ENCODE peak calls at places on chromosomes 13 and 19, in eight cellular contexts. One of them, this sample, is unnamed.

GRCh38 chr13:41231786-41232185 is 31.6 kb downstream of the MTRF1 start:
- DNase-seq in ovary: no peak
- DNase-seq in HFF-Myc: no peak
- DNase-seq in skeletal muscle cell: no peak
- DNase-seq in adipocyte: no peak
- DNase-seq in T-helper 9 cell: no peak
- DNase-seq in right lobe of liver: no peak
- DNase-seq in kidney tubule cell: peak
- DNase-seq in this sample: no peak

GRCh38 chr13:44309771-44310767 is 63.6 kb upstream of the SERP2 start:
- DNase-seq in HFF-Myc: no peak
- DNase-seq in T-helper 9 cell: no peak
- DNase-seq in kidney tubule cell: no peak
- DNase-seq in adipocyte: no peak
- DNase-seq in skeletal muscle cell: peak
- DNase-seq in right lobe of liver: no peak
- DNase-seq in ovary: no peak
- DNase-seq in this sample: no peak

GRCh38 chr19:39408392-39409206 is 2.0 kb downstream of the ZFP36 start:
- DNase-seq in T-helper 9 cell: peak
- DNase-seq in skeletal muscle cell: no peak
- DNase-seq in right lobe of liver: peak
- DNase-seq in ovary: no peak
- DNase-seq in adipocyte: peak
- DNase-seq in kidney tubule cell: no peak
- DNase-seq in HFF-Myc: no peak
- DNase-seq in this sample: no peak

GRCh38 chr19:5170329-5170745 is 170.3 kb downstream of the PTPRS start:
- DNase-seq in HFF-Myc: no peak
- DNase-seq in adipocyte: no peak
- DNase-seq in ovary: no peak
- DNase-seq in T-helper 9 cell: peak
- DNase-seq in right lobe of liver: peak
- DNase-seq in skeletal muscle cell: no peak
- DNase-seq in kidney tubule cell: no peak
- DNase-seq in this sample: no peak

GRCh38 chr19:5880604-5881078 is 10.3 kb upstream of the FUT5 start:
- DNase-seq in ovary: no peak
- DNase-seq in kidney tubule cell: peak
- DNase-seq in T-helper 9 cell: no peak
- DNase-seq in HFF-Myc: no peak
- DNase-seq in right lobe of liver: peak
- DNase-seq in skeletal muscle cell: peak
- DNase-seq in adipocyte: peak
- DNase-seq in this sample: no peak

GRCh38 chr19:4720037-4720700 is 3.5 kb downstream of the DPP9 start:
- DNase-seq in HFF-Myc: no peak
- DNase-seq in kidney tubule cell: no peak
- DNase-seq in skeletal muscle cell: no peak
- DNase-seq in ovary: no peak
- DNase-seq in right lobe of liver: no peak
- DNase-seq in adipocyte: no peak
- DNase-seq in T-helper 9 cell: no peak
- DNase-seq in this sample: no peak

GRCh38 chr19:35509018-35509652 is 4.3 kb downstream of the DMKN start:
- DNase-seq in right lobe of liver: no peak
- DNase-seq in HFF-Myc: no peak
- DNase-seq in adipocyte: no peak
- DNase-seq in kidney tubule cell: peak
- DNase-seq in skeletal muscle cell: no peak
- DNase-seq in T-helper 9 cell: peak
- DNase-seq in ovary: peak
- DNase-seq in this sample: peak

GRCh38 chr13:31545616-31546015 is 193.7 kb upstream of the RXFP2 start:
- DNase-seq in skeletal muscle cell: no peak
- DNase-seq in adipocyte: peak
- DNase-seq in ovary: no peak
- DNase-seq in right lobe of liver: no peak
- DNase-seq in kidney tubule cell: no peak
- DNase-seq in T-helper 9 cell: no peak
- DNase-seq in HFF-Myc: peak
- DNase-seq in this sample: no peak

GRCh38 chr19:41366089-41366488 is 2.1 kb upstream of the B9D2 start:
- DNase-seq in right lobe of liver: no peak
- DNase-seq in adipocyte: no peak
- DNase-seq in skeletal muscle cell: no peak
- DNase-seq in T-helper 9 cell: no peak
- DNase-seq in kidney tubule cell: peak
- DNase-seq in HFF-Myc: no peak
- DNase-seq in ovary: no peak
- DNase-seq in this sample: no peak

GRCh38 chr13:30615851-30616311 is 1.8 kb upstream of the USPL1 start:
- DNase-seq in T-helper 9 cell: no peak
- DNase-seq in ovary: no peak
- DNase-seq in adipocyte: peak
- DNase-seq in right lobe of liver: no peak
- DNase-seq in skeletal muscle cell: no peak
- DNase-seq in kidney tubule cell: peak
- DNase-seq in HFF-Myc: no peak
- DNase-seq in this sample: no peak

GRCh38 chr19:46297700-46298476 is 1.0 kb downstream of the HIF3A start:
- DNase-seq in HFF-Myc: no peak
- DNase-seq in T-helper 9 cell: no peak
- DNase-seq in ovary: peak
- DNase-seq in kidney tubule cell: no peak
- DNase-seq in adipocyte: peak
- DNase-seq in right lobe of liver: peak
- DNase-seq in skeletal muscle cell: peak
- DNase-seq in this sample: no peak

GRCh38 chr19:4455742-4456565 is 1.6 kb downstream of the UBXN6 start:
- DNase-seq in T-helper 9 cell: no peak
- DNase-seq in skeletal muscle cell: peak
- DNase-seq in HFF-Myc: no peak
- DNase-seq in right lobe of liver: no peak
- DNase-seq in ovary: peak
- DNase-seq in kidney tubule cell: peak
- DNase-seq in adipocyte: peak
- DNase-seq in this sample: peak

GRCh38 chr19:15091918-15092753 is 10.1 kb downstream of the OR1I1 start:
- DNase-seq in HFF-Myc: peak
- DNase-seq in adipocyte: peak
- DNase-seq in T-helper 9 cell: no peak
- DNase-seq in right lobe of liver: no peak
- DNase-seq in kidney tubule cell: peak
- DNase-seq in skeletal muscle cell: no peak
- DNase-seq in ovary: no peak
- DNase-seq in this sample: peak

GRCh38 chr13:30763786-30764440 is 28.6 kb downstream of the ALOX5AP start:
- DNase-seq in kidney tubule cell: no peak
- DNase-seq in ovary: no peak
- DNase-seq in T-helper 9 cell: no peak
- DNase-seq in HFF-Myc: no peak
- DNase-seq in skeletal muscle cell: no peak
- DNase-seq in adipocyte: no peak
- DNase-seq in right lobe of liver: no peak
- DNase-seq in this sample: no peak

GRCh38 chr13:114113961-114114360 is 18.5 kb downstream of the RASA3 start:
- DNase-seq in skeletal muscle cell: no peak
- DNase-seq in ovary: peak
- DNase-seq in HFF-Myc: no peak
- DNase-seq in right lobe of liver: no peak
- DNase-seq in T-helper 9 cell: no peak
- DNase-seq in kidney tubule cell: no peak
- DNase-seq in adipocyte: no peak
- DNase-seq in this sample: no peak

GRCh38 chr19:2982983-2983350 is 5.6 kb downstream of the TLE6 start:
- DNase-seq in ovary: peak
- DNase-seq in right lobe of liver: peak
- DNase-seq in adipocyte: peak
- DNase-seq in skeletal muscle cell: peak
- DNase-seq in kidney tubule cell: no peak
- DNase-seq in T-helper 9 cell: no peak
- DNase-seq in HFF-Myc: no peak
- DNase-seq in this sample: no peak

GRCh38 chr13:67416047-67416925 is 186.2 kb upstream of the PCDH9 start:
- DNase-seq in kidney tubule cell: peak
- DNase-seq in right lobe of liver: no peak
- DNase-seq in T-helper 9 cell: no peak
- DNase-seq in ovary: no peak
- DNase-seq in skeletal muscle cell: peak
- DNase-seq in HFF-Myc: no peak
- DNase-seq in adipocyte: peak
- DNase-seq in this sample: no peak

GRCh38 chr13:29575098-29575497 is 20.4 kb downstream of the SLC7A1 start:
- DNase-seq in skeletal muscle cell: no peak
- DNase-seq in T-helper 9 cell: no peak
- DNase-seq in ovary: no peak
- DNase-seq in kidney tubule cell: no peak
- DNase-seq in adipocyte: no peak
- DNase-seq in right lobe of liver: no peak
- DNase-seq in HFF-Myc: no peak
- DNase-seq in this sample: no peak

GRCh38 chr19:17654993-17655392 is 33.2 kb downstream of the UNC13A start:
- DNase-seq in right lobe of liver: no peak
- DNase-seq in ovary: no peak
- DNase-seq in HFF-Myc: no peak
- DNase-seq in adipocyte: no peak
- DNase-seq in skeletal muscle cell: no peak
- DNase-seq in T-helper 9 cell: no peak
- DNase-seq in kidney tubule cell: no peak
- DNase-seq in this sample: no peak

GRCh38 chr13:103862525-103862924 is 796.3 kb upstream of the SLC10A2 start:
- DNase-seq in right lobe of liver: no peak
- DNase-seq in skeletal muscle cell: no peak
- DNase-seq in adipocyte: no peak
- DNase-seq in T-helper 9 cell: no peak
- DNase-seq in HFF-Myc: no peak
- DNase-seq in ovary: no peak
- DNase-seq in kidney tubule cell: no peak
- DNase-seq in this sample: no peak

GRCh38 chr13:51494151-51494550 is 41.3 kb upstream of the INTS6 start:
- DNase-seq in adipocyte: peak
- DNase-seq in right lobe of liver: no peak
- DNase-seq in skeletal muscle cell: peak
- DNase-seq in kidney tubule cell: peak
- DNase-seq in ovary: no peak
- DNase-seq in T-helper 9 cell: no peak
- DNase-seq in HFF-Myc: no peak
- DNase-seq in this sample: no peak

GRCh38 chr13:59103004-59103768 is 1060.5 kb downstream of the DIAPH3 start:
- DNase-seq in skeletal muscle cell: peak
- DNase-seq in right lobe of liver: no peak
- DNase-seq in HFF-Myc: no peak
- DNase-seq in kidney tubule cell: no peak
- DNase-seq in adipocyte: peak
- DNase-seq in T-helper 9 cell: no peak
- DNase-seq in ovary: no peak
- DNase-seq in this sample: no peak

GRCh38 chr19:3324405-3324856 is 42.0 kb upstream of the NFIC start:
- DNase-seq in T-helper 9 cell: peak
- DNase-seq in kidney tubule cell: peak
- DNase-seq in HFF-Myc: no peak
- DNase-seq in ovary: peak
- DNase-seq in skeletal muscle cell: no peak
- DNase-seq in adipocyte: peak
- DNase-seq in right lobe of liver: no peak
- DNase-seq in this sample: peak

This sample was measured in GM12892.